ENCODE peak calls at places on chromosomes 16 and 17, in four cellular contexts. I is H1, C is SK-N-SH, F is GM12878. R is an unnamed sample.

GRCh38 chr16:66429290-66429962 is 2.3 kb downstream of the BEAN1 start:
- DNase-seq in F (no peak), C (peak), I (no peak), R (peak)

GRCh38 chr16:3021449-3022207 is 1.5 kb downstream of the TNFRSF12A start:
- DNase-seq in I (peak), C (peak), F (no peak), R (peak)

GRCh38 chr16:56776562-56776961 is 46.6 kb downstream of the NUP93 start:
- DNase-seq in I (no peak), F (no peak), C (peak), R (peak)

GRCh38 chr17:72967963-72968585 is 124.4 kb downstream of the SLC39A11 start:
- DNase-seq in I (no peak), F (no peak), C (no peak), R (no peak)

GRCh38 chr16:23509763-23510153 is 536 bp downstream of the GGA2 start:
- DNase-seq in F (no peak), I (peak), C (no peak), R (no peak)

GRCh38 chr17:21275579-21276339 is 8.8 kb upstream of the MAP2K3 start:
- DNase-seq in F (peak), I (peak), C (peak), R (peak)

GRCh38 chr17:4136373-4136772 is 6.5 kb downstream of the ZZEF1 start:
- DNase-seq in I (no peak), C (no peak), F (no peak), R (no peak)

GRCh38 chr16:4244881-4245280 is 3.0 kb upstream of the SRL start:
- DNase-seq in I (no peak), F (no peak), C (no peak), R (no peak)

GRCh38 chr16:54228325-54228724 is 58.3 kb downstream of the IRX3 start:
- DNase-seq in F (no peak), I (no peak), C (no peak), R (no peak)

GRCh38 chr17:64282753-64283080 is 19.7 kb upstream of the TEX2 start:
- DNase-seq in I (no peak), C (no peak), F (no peak), R (no peak)

GRCh38 chr17:45660474-45660873 is 123.6 kb upstream of the CRHR1 start:
- DNase-seq in I (no peak), F (no peak), C (no peak), R (no peak)

GRCh38 chr16:87897563-87898505 is 28.5 kb upstream of the SLC7A5 start:
- DNase-seq in I (no peak), F (no peak), C (no peak), R (no peak)

GRCh38 chr16:1990336-1991134 is 765 bp downstream of the SYNGR3 start:
- DNase-seq in F (no peak), I (peak), C (peak), R (peak)

GRCh38 chr17:70110443-70110880 is 35.4 kb downstream of the KCNJ16 start:
- DNase-seq in I (no peak), C (no peak), F (no peak), R (no peak)

GRCh38 chr16:72715267-72715666 is 332.7 kb downstream of the ZFHX3 start:
- DNase-seq in F (no peak), C (no peak), I (no peak), R (no peak)

GRCh38 chr16:83797013-83797412 is 10.8 kb upstream of the HSBP1 start:
- DNase-seq in I (no peak), C (no peak), F (no peak), R (no peak)

GRCh38 chr17:81076097-81076754 is 41.3 kb downstream of the BAIAP2 start:
- DNase-seq in F (no peak), I (no peak), C (peak), R (no peak)

GRCh38 chr16:1335996-1336395 is 2.6 kb downstream of the BAIAP3 start:
- DNase-seq in F (no peak), I (no peak), C (peak), R (no peak)

GRCh38 chr16:50248845-50249244 is 17.5 kb upstream of the ADCY7 start:
- DNase-seq in F (no peak), C (no peak), I (no peak), R (no peak)
- TF ChIP-seq NRF1 in F (no peak), C (no peak), I (no peak), R (no peak)

GRCh38 chr17:49249292-49249794 is 18.8 kb upstream of the PHOSPHO1 start:
- DNase-seq in C (no peak), I (no peak), F (no peak), R (peak)
- TF ChIP-seq EP300 in C (no peak), I (no peak), F (no peak), R (no peak)

DNA sequence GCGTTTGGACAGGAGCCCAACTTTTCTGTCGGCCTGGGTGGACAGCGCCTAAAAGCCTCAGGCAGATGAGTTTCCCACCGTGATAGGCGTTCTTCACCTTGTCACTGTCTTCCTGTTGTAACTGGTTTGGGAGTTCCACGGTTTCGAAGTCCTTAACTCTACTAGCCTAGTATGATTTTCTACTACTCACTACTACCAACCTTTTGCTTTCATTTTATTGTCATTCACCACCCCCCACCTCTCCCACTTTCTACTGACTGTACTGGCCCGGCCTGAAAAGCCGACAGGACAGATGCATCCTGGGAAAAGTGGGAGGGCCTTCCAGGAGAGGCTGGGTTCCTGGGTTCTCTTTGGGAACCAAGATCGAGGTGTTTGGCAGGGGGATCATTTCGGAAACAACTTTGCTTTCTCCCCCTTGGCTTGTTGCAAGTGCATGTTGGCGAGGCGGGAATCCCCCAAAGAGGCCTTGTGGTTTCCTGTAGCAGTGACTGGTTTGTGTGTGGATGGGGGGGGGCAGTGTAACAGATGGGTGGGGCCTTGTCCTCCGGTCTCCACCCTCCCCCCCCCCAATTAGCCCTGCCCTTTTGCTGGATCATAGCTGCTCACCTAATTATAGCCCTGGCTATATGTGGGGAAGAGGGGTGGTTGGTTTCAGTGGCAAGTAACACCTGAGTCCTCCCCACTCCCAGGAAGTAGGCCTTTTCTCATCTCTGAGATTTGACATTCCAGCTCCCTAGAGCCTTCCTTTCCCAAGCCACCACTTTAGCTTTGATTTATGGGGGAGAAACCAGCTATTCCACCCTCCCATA is 1.4 kb downstream of the EIF5A start:
- DNase-seq in C (peak), F (peak), I (peak), R (peak)
- TF ChIP-seq NRF1 in C (no peak), F (no peak), I (no peak), R (no peak)

GRCh38 chr17:57944796-57945362 is 10.3 kb downstream of the CUEDC1 start:
- DNase-seq in F (no peak), C (no peak), I (no peak), R (no peak)
- TF ChIP-seq EP300 in F (no peak), C (no peak), I (no peak), R (no peak)

DNA sequence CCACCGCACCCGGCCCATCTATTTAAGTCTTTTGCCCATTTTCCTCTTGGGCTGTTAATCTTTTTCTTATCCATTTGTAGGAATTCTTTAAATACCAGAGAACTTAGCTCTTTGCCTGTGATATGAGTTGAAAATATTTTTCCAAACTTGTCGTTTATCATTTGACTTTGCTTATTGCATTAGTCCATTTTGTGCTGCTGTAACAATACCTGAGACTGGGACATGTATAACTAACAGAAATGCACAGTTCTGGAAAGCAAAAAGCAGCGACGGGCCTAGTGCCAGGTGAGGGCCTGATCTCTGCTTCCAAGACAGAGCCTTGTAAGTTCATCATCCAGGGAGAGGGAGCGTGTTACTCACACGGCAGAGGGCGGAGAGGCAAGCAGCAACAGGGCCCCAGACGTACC is 25.6 kb upstream of the BHLHA9 start:
- DNase-seq in F (no peak), I (no peak), C (no peak), R (no peak)
- TF ChIP-seq NRF1 in F (no peak), I (no peak), C (no peak), R (no peak)